ENCODE peak calls at places on chromosomes 12 and 14, in four cellular contexts. One of them, this sample, is unnamed.

GRCh38 chr12:3256103-3256551 is 178.9 kb downstream of the TSPAN9 start:
- DNase-seq in MM.1S: no peak
- DNase-seq in HEK293T: no peak
- DNase-seq in NCI-H510A treated with DMSO at 0.1 percent for 48 hours: no peak
- DNase-seq in this sample: no peak

GRCh38 chr12:214005-214736 is at the start of gene SLC6A12:
- DNase-seq in MM.1S: no peak
- DNase-seq in HEK293T: no peak
- DNase-seq in NCI-H510A treated with DMSO at 0.1 percent for 48 hours: no peak
- DNase-seq in this sample: no peak

GRCh38 chr12:119177056-119177325 is 1.7 kb upstream of the HSPB8 start:
- DNase-seq in MM.1S: no peak
- DNase-seq in HEK293T: no peak
- DNase-seq in NCI-H510A treated with DMSO at 0.1 percent for 48 hours: no peak
- DNase-seq in this sample: no peak

GRCh38 chr14:97641827-97642226 is 844.6 kb downstream of the VRK1 start:
- DNase-seq in MM.1S: no peak
- DNase-seq in HEK293T: no peak
- DNase-seq in NCI-H510A treated with DMSO at 0.1 percent for 48 hours: no peak
- DNase-seq in this sample: no peak

GRCh38 chr14:81137316-81137715 is 83.4 kb downstream of the GTF2A1 start:
- DNase-seq in MM.1S: no peak
- DNase-seq in HEK293T: no peak
- DNase-seq in NCI-H510A treated with DMSO at 0.1 percent for 48 hours: no peak
- DNase-seq in this sample: no peak

GRCh38 chr14:68824517-68825347 is 31.9 kb upstream of the ZFP36L1 start:
- DNase-seq in MM.1S: peak; percentile 30
- DNase-seq in HEK293T: peak; percentile 91
- DNase-seq in NCI-H510A treated with DMSO at 0.1 percent for 48 hours: peak; percentile 52
- DNase-seq in this sample: peak; percentile 90

GRCh38 chr12:44689587-44689986 is 186.5 kb downstream of the NELL2 start:
- DNase-seq in MM.1S: no peak
- DNase-seq in HEK293T: no peak
- DNase-seq in NCI-H510A treated with DMSO at 0.1 percent for 48 hours: no peak
- DNase-seq in this sample: no peak

GRCh38 chr14:87018294-87018693 is 974.7 kb downstream of the GALC start:
- DNase-seq in MM.1S: no peak
- DNase-seq in HEK293T: no peak
- DNase-seq in NCI-H510A treated with DMSO at 0.1 percent for 48 hours: no peak
- DNase-seq in this sample: no peak

GRCh38 chr14:85195872-85196477 is 334.0 kb upstream of the FLRT2 start:
- DNase-seq in MM.1S: no peak
- DNase-seq in HEK293T: peak; percentile 6
- DNase-seq in NCI-H510A treated with DMSO at 0.1 percent for 48 hours: no peak
- DNase-seq in this sample: peak; percentile 13

GRCh38 chr12:99824900-99825562 is 159.7 kb downstream of the ANKS1B start:
- DNase-seq in MM.1S: no peak
- DNase-seq in HEK293T: no peak
- DNase-seq in NCI-H510A treated with DMSO at 0.1 percent for 48 hours: peak; percentile 8
- DNase-seq in this sample: no peak

This sample was measured in SK-MEL-5.